ENCODE peak calls at places on chromosomes 16 and 17, in eight cellular contexts. V is tibial nerve, O is heart left ventricle, Y is body of pancreas, T is testis, D is stomach, P is IMR-90, U is adrenal gland. W is an unnamed sample.

GRCh38 chr17:47288531-47289116 is 35.0 kb downstream of the ITGB3 start:
- DNase-seq in V (no peak), O (no peak), Y (no peak), T (peak; percentile 45), D (no peak), P (peak; percentile 69), U (no peak), W (no peak)

GRCh38 chr17:2044263-2044894 is 2.6 kb downstream of the OVCA2 start:
- DNase-seq in V (no peak), O (no peak), Y (no peak), T (no peak), D (no peak), P (no peak), U (no peak), W (no peak)

GRCh38 chr16:84718-85452 is 6.9 kb downstream of the MPG start:
- DNase-seq in V (no peak), O (peak; percentile 81), Y (no peak), T (no peak), D (peak; percentile 53), P (peak; percentile 96), U (peak; percentile 74), W (no peak)

GRCh38 chr16:87956169-87956770 is 5.0 kb downstream of the BANP start:
- DNase-seq in V (no peak), O (peak; percentile 71), Y (no peak), T (peak; percentile 51), D (no peak), P (peak; percentile 83), U (peak; percentile 35), W (no peak)

GRCh38 chr16:57757326-57757786 is 21.8 kb downstream of the KATNB1 start:
- DNase-seq in V (peak; percentile 84), O (peak; percentile 92), Y (peak; percentile 91), T (peak; percentile 90), D (peak; percentile 91), P (peak; percentile 69), U (peak; percentile 88), W (peak; percentile 82)

GRCh38 chr16:85465328-85466307 is 147.5 kb upstream of the GSE1 start:
- DNase-seq in V (no peak), O (peak; percentile 93), Y (no peak), T (peak; percentile 84), D (no peak), P (peak; percentile 76), U (peak; percentile 74), W (no peak)

GRCh38 chr16:10749680-10750035 is 6.0 kb downstream of the NUBP1 start:
- DNase-seq in V (no peak), O (peak; percentile 53), Y (no peak), T (no peak), D (no peak), P (peak; percentile 55), U (peak; percentile 43), W (no peak)

GRCh38 chr16:19601083-19601976 is 45.8 kb downstream of the VPS35L start:
- DNase-seq in V (no peak), O (no peak), Y (peak; percentile 52), T (peak; percentile 62), D (no peak), P (peak; percentile 36), U (no peak), W (no peak)

GRCh38 chr17:75152971-75153853 is 1.1 kb downstream of the JPT1 start:
- DNase-seq in V (no peak), O (no peak), Y (peak; percentile 21), T (peak; percentile 47), D (no peak), P (peak; percentile 28), U (peak; percentile 24), W (peak; percentile 26)

GRCh38 chr17:47694018-47694817 is at the start of gene TBKBP1:
- DNase-seq in V (no peak), O (peak; percentile 62), Y (peak; percentile 62), T (peak; percentile 70), D (no peak), P (peak; percentile 38), U (peak; percentile 59), W (no peak)

GRCh38 chr17:63446981-63447687 is 1.0 kb upstream of the CYB561 start:
- DNase-seq in V (no peak), O (peak; percentile 38), Y (no peak), T (peak; percentile 45), D (peak; percentile 65), P (no peak), U (no peak), W (peak; percentile 58)

GRCh38 chr16:89063768-89064320 is 29.8 kb upstream of the ACSF3 start:
- DNase-seq in V (no peak), O (no peak), Y (no peak), T (no peak), D (no peak), P (no peak), U (no peak), W (no peak)

GRCh38 chr17:34981538-34982241 is 1.4 kb downstream of the LIG3 start:
- DNase-seq in V (no peak), O (no peak), Y (no peak), T (no peak), D (no peak), P (peak; percentile 47), U (no peak), W (no peak)

GRCh38 chr17:34979153-34979552 is 1.2 kb upstream of the LIG3 start:
- DNase-seq in V (no peak), O (no peak), Y (no peak), T (no peak), D (no peak), P (no peak), U (no peak), W (no peak)

GRCh38 chr17:34980681-34981537 is 597 bp downstream of the LIG3 start:
- DNase-seq in V (peak; percentile 52), O (peak; percentile 81), Y (peak; percentile 72), T (peak; percentile 83), D (peak; percentile 74), P (peak; percentile 80), U (peak; percentile 75), W (peak; percentile 76)

GRCh38 chr17:34979650-34980352 is 511 bp upstream of the LIG3 start:
- DNase-seq in V (no peak), O (no peak), Y (no peak), T (no peak), D (no peak), P (peak; percentile 22), U (no peak), W (no peak)

DNA sequence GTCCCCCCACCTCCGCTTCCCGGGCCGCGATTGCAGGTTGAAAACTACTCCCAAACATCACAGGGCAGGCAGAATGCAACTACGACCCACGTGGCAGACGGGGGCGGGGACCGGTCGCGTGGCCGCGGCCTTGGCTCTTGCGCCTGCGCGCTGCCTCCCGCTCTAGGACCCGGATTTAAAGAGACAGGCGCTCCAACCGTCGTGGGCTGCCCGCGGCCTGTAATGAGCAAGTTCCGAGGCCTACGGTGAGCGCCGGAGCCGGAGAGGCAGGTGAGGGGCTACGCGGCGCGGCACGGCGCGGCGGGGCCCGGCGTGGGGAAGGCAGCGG is at the start of gene LIG3:
- DNase-seq in V (peak; percentile 83), O (peak; percentile 96), Y (peak; percentile 95), T (peak; percentile 94), D (peak; percentile 94), P (peak; percentile 92), U (peak; percentile 96), W (peak; percentile 93)
- TF ChIP-seq POLR2A in V (peak; percentile 22), O (peak; percentile 44), Y (peak; percentile 83), T (no peak), D (peak; percentile 35), P (peak; percentile 87), U (peak; percentile 94), W (peak; percentile 50)

DNA sequence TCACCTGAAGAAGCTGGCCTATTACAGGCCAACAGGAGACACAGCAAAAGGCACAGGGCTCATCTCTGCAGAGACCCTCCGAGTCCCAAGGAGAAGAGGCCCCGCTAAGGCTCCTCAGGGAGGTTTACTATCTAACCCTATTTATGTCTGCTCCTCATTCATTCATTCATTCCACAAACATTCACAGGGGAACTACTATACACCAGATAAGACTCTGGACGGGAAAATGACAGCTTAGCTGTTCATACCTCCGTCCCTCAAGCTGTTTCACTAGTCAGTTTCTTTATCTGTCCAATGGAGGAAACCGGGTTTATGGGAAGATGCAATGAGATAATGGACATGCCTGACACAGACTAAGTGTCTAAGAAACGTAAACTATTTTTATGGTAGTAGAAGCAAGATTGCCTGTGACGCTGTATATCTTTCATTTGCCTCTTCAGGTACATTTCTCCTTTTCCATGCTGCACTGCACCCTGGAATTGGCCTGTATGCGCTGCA is 62.1 kb downstream of the SRL start:
- DNase-seq in V (no peak), O (no peak), Y (no peak), T (no peak), D (no peak), P (no peak), U (no peak), W (no peak)
- H3K27me3 ChIP-seq in V (no peaks in the 10 kb centered on the region), O (peaks cover under 1% of the 10 kb centered on the region), Y (no peaks in the 10 kb centered on the region), T (no peaks in the 10 kb centered on the region), D (no peaks in the 10 kb centered on the region), P (no peaks in the 10 kb centered on the region), U (no peaks in the 10 kb centered on the region), W (no peaks in the 10 kb centered on the region)

GRCh38 chr17:31391496-31391949 is at the start of gene RAB11FIP4:
- DNase-seq in V (no peak), O (no peak), Y (no peak), T (peak; percentile 10), D (peak; percentile 22), P (no peak), U (no peak), W (no peak)
- H3K4me3 ChIP-seq in V (peak within 1 kb of the TSS; percentile 22), O (peak within 1 kb of the TSS; percentile 53), Y (no peak within 1 kb of the TSS), T (peak within 1 kb of the TSS; percentile 34), D (peak within 1 kb of the TSS; percentile 42), P (peak within 1 kb of the TSS; percentile 31), U (peak within 1 kb of the TSS; percentile 53), W (peak within 1 kb of the TSS; percentile 32)

GRCh38 chr17:11836508-11836907 is 160.8 kb downstream of the ZNF18 start:
- DNase-seq in V (no peak), O (no peak), Y (no peak), T (no peak), D (no peak), P (no peak), U (no peak), W (no peak)
- TF ChIP-seq POLR2A in V (no peak), O (no peak), Y (no peak), T (no peak), D (no peak), P (no peak), U (no peak), W (no peak)

DNA sequence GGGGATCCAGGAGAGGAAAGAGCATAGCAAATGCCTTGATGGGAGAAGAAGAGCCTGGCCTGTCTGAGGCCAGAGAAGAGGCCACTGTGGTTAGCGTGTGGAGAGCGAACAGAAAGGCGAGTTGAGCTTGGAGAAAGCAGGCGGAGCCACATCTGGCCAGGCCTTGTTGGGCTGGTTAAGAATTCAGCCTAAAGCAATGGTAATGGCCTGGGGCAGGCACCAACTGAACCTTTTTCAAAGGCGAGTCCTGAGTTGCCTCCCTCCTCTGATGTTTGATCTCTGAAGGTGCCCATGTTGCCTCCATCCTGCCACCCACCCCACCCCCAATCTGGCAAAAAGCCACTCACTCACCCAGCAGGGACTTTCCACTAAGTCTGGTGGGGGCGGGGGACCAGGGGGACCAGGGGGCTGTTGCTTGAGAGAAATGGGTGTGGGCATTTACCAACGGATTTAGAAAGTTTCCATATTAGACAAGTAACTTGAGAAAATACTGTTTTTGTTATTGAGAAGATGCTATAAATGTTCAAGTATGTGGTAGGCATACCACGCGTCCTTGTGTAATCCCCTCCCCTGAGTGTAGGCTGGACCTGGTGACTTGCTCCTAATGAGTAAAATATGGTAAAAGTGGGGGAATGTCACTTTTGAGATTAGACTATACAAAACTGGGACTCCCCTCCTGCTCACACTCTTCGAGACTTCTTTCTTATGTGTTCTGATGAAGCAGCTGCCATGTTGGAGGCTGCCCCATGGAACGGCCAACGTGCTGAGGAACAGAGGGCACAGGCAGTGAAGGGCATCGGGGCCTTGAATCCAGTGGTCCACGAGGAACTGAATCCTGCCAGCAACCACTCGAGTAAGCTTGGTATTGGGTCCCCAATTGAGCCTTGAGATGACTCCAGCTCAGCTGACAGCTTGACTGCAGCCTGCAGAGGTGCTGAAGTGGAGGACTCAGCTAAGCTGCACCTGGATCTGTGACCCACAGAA is 29.9 kb upstream of the TNS4 start:
- DNase-seq in V (peak; percentile 8), O (no peak), Y (no peak), T (no peak), D (no peak), P (no peak), U (peak; percentile 5), W (no peak)
- H3K27me3 ChIP-seq in V (no peaks in the 10 kb centered on the region), O (no peaks in the 10 kb centered on the region), Y (no peaks in the 10 kb centered on the region), T (no peaks in the 10 kb centered on the region), D (no peaks in the 10 kb centered on the region), P (no peaks in the 10 kb centered on the region), U (no peaks in the 10 kb centered on the region), W (no peaks in the 10 kb centered on the region)